ENCODE peak calls at places on chromosomes 16 and 17, in six cellular contexts. One of them, this sample, is unnamed.

GRCh38 chr17:72560303-72561247 is 439.8 kb downstream of the SOX9 start:
- DNase-seq in heart left ventricle: no peak
- DNase-seq in glutamatergic neuron: peak
- DNase-seq in iris pigment epithelial cell: peak
- DNase-seq in EL: peak
- DNase-seq in mammary epithelial cell: no peak
- DNase-seq in this sample: peak

GRCh38 chr17:57902800-57903759 is 52.1 kb downstream of the CUEDC1 start:
- DNase-seq in heart left ventricle: peak
- DNase-seq in glutamatergic neuron: no peak
- DNase-seq in iris pigment epithelial cell: peak
- DNase-seq in EL: peak
- DNase-seq in mammary epithelial cell: peak
- DNase-seq in this sample: peak

GRCh38 chr17:5035356-5035755 is at the start of gene SLC52A1:
- DNase-seq in heart left ventricle: no peak
- DNase-seq in glutamatergic neuron: no peak
- DNase-seq in iris pigment epithelial cell: no peak
- DNase-seq in EL: no peak
- DNase-seq in mammary epithelial cell: peak
- DNase-seq in this sample: no peak

GRCh38 chr17:79950306-79950705 is 85.4 kb downstream of the TBC1D16 start:
- DNase-seq in heart left ventricle: no peak
- DNase-seq in glutamatergic neuron: peak
- DNase-seq in iris pigment epithelial cell: no peak
- DNase-seq in EL: no peak
- DNase-seq in mammary epithelial cell: no peak
- DNase-seq in this sample: no peak

GRCh38 chr16:3902731-3903130 is 22.2 kb upstream of the CREBBP start:
- DNase-seq in heart left ventricle: no peak
- DNase-seq in glutamatergic neuron: no peak
- DNase-seq in iris pigment epithelial cell: peak
- DNase-seq in EL: no peak
- DNase-seq in mammary epithelial cell: no peak
- DNase-seq in this sample: no peak

GRCh38 chr17:77601054-77601979 is 357.2 kb upstream of the TNRC6C start:
- DNase-seq in heart left ventricle: peak
- DNase-seq in glutamatergic neuron: no peak
- DNase-seq in iris pigment epithelial cell: no peak
- DNase-seq in EL: no peak
- DNase-seq in mammary epithelial cell: no peak
- DNase-seq in this sample: no peak

GRCh38 chr17:57329380-57330214 is 73.3 kb downstream of the MSI2 start:
- DNase-seq in heart left ventricle: no peak
- DNase-seq in glutamatergic neuron: no peak
- DNase-seq in iris pigment epithelial cell: no peak
- DNase-seq in EL: no peak
- DNase-seq in mammary epithelial cell: no peak
- DNase-seq in this sample: no peak

GRCh38 chr16:78224342-78224741 is 124.9 kb downstream of the WWOX start:
- DNase-seq in heart left ventricle: no peak
- DNase-seq in glutamatergic neuron: no peak
- DNase-seq in iris pigment epithelial cell: no peak
- DNase-seq in EL: no peak
- DNase-seq in mammary epithelial cell: no peak
- DNase-seq in this sample: no peak

GRCh38 chr17:53141731-53142130 is 681.0 kb upstream of the KIF2B start:
- DNase-seq in heart left ventricle: no peak
- DNase-seq in glutamatergic neuron: no peak
- DNase-seq in iris pigment epithelial cell: no peak
- DNase-seq in EL: no peak
- DNase-seq in mammary epithelial cell: no peak
- DNase-seq in this sample: no peak

GRCh38 chr17:28949185-28950016 is 1.9 kb downstream of the PHF12 start:
- DNase-seq in heart left ventricle: peak
- DNase-seq in glutamatergic neuron: peak
- DNase-seq in iris pigment epithelial cell: peak
- DNase-seq in EL: peak
- DNase-seq in mammary epithelial cell: peak
- DNase-seq in this sample: no peak

GRCh38 chr17:39618956-39619785 is 7.6 kb upstream of the PPP1R1B start:
- DNase-seq in heart left ventricle: no peak
- DNase-seq in glutamatergic neuron: no peak
- DNase-seq in iris pigment epithelial cell: no peak
- DNase-seq in EL: no peak
- DNase-seq in mammary epithelial cell: no peak
- DNase-seq in this sample: no peak

GRCh38 chr17:80477647-80478478 is 1.5 kb upstream of the NPTX1 start:
- DNase-seq in heart left ventricle: no peak
- DNase-seq in glutamatergic neuron: peak
- DNase-seq in iris pigment epithelial cell: peak
- DNase-seq in EL: peak
- DNase-seq in mammary epithelial cell: peak
- DNase-seq in this sample: no peak

GRCh38 chr16:86802013-86802412 is 223.7 kb downstream of the FOXL1 start:
- DNase-seq in heart left ventricle: no peak
- DNase-seq in glutamatergic neuron: no peak
- DNase-seq in iris pigment epithelial cell: no peak
- DNase-seq in EL: no peak
- DNase-seq in mammary epithelial cell: no peak
- DNase-seq in this sample: no peak

GRCh38 chr16:70269471-70269870 is 17.7 kb upstream of the EXOSC6 start:
- DNase-seq in heart left ventricle: no peak
- DNase-seq in glutamatergic neuron: no peak
- DNase-seq in iris pigment epithelial cell: no peak
- DNase-seq in EL: no peak
- DNase-seq in mammary epithelial cell: no peak
- DNase-seq in this sample: no peak